ENCODE peak calls at places on chromosomes 16 and 17, in six cellular contexts. D is lower leg skin, U is endothelial cell, P is iris pigment epithelial cell, O is HCT116, K is iPS-NIHi11. X is an unnamed sample.

GRCh38 chr17:31522987-31523495 is 131.6 kb downstream of the RAB11FIP4 start:
- DNase-seq in U (no peak), P (no peak), K (no peak), O (no peak), D (no peak), X (no peak)

GRCh38 chr17:78125976-78126894 is 2.3 kb downstream of the TMC6 start:
- DNase-seq in U (no peak), O (no peak), D (no peak), K (no peak), P (no peak), X (no peak)

GRCh38 chr17:65366102-65366844 is 195.2 kb downstream of the AXIN2 start:
- DNase-seq in O (no peak), D (no peak), K (no peak), U (no peak), P (no peak), X (no peak)

GRCh38 chr17:44780161-44780560 is 21.4 kb downstream of the ADAM11 start:
- DNase-seq in D (no peak), P (no peak), U (no peak), K (no peak), O (no peak), X (no peak)

GRCh38 chr17:48545022-48545376 is at the start of gene HOXB2:
- DNase-seq in U (no peak), K (no peak), O (no peak), D (no peak), P (peak), X (no peak)

GRCh38 chr17:71765437-71765836 is 355.4 kb upstream of the SOX9 start:
- DNase-seq in K (no peak), P (no peak), O (no peak), U (no peak), D (no peak), X (no peak)

GRCh38 chr17:77701996-77702395 is 256.5 kb upstream of the TNRC6C start:
- DNase-seq in P (no peak), K (no peak), D (no peak), U (no peak), O (no peak), X (no peak)

GRCh38 chr17:46772879-46773620 is 45.4 kb downstream of the WNT3 start:
- DNase-seq in U (no peak), K (no peak), P (no peak), O (no peak), D (no peak), X (no peak)

GRCh38 chr17:50420419-50421112 is 5.5 kb upstream of the ACSF2 start:
- DNase-seq in D (no peak), P (peak), O (no peak), K (no peak), U (no peak), X (no peak)

GRCh38 chr16:86946396-86946795 is 368.0 kb downstream of the FOXL1 start:
- DNase-seq in O (no peak), P (peak), U (no peak), K (no peak), D (no peak), X (no peak)

GRCh38 chr16:22677024-22677830 is 136.7 kb upstream of the HS3ST2 start:
- DNase-seq in U (no peak), O (no peak), P (no peak), K (no peak), D (no peak), X (no peak)

GRCh38 chr16:17556276-17557052 is 85.7 kb upstream of the XYLT1 start:
- DNase-seq in D (no peak), U (no peak), O (peak), K (peak), P (peak), X (no peak)